ENCODE peak calls at places on chromosome 12, in eight cellular contexts. U is omental fat pad, X is transverse colon, L is GM23338, Q is AG10803, H is upper lobe of right lung, A is thoracic aorta, D is coronary artery. B is an unnamed sample.

GRCh38 chr12:131061041-131061806 is 107.5 kb downstream of the ADGRD1 start:
- DNase-seq in D (peak; percentile 62), A (no peak), X (no peak), L (no peak), U (no peak), H (peak; percentile 57), Q (no peak), B (no peak)

GRCh38 chr12:27332407-27333310 is at the start of gene BMAL2:
- DNase-seq in A (no peak), X (peak; percentile 47), H (peak; percentile 68), D (no peak), L (peak; percentile 76), Q (peak; percentile 26), U (no peak), B (peak; percentile 48)

GRCh38 chr12:59398164-59398563 is 197.7 kb upstream of the SLC16A7 start:
- DNase-seq in A (no peak), U (no peak), L (no peak), Q (no peak), D (no peak), X (no peak), H (no peak), B (no peak)

GRCh38 chr12:129605666-129606065 is 298.2 kb downstream of the TMEM132D start:
- DNase-seq in U (no peak), L (no peak), X (no peak), A (no peak), Q (no peak), H (no peak), D (no peak), B (no peak)

GRCh38 chr12:124489915-124490583 is 77.4 kb downstream of the NCOR2 start:
- DNase-seq in L (no peak), H (no peak), A (no peak), Q (no peak), D (no peak), X (no peak), U (no peak), B (no peak)

GRCh38 chr12:78802593-78802992 is 62.0 kb upstream of the SYT1 start:
- DNase-seq in U (no peak), X (no peak), H (no peak), Q (peak; percentile 27), L (peak; percentile 8), A (no peak), D (no peak), B (no peak)

GRCh38 chr12:132494294-132495164 is 4.6 kb downstream of the FBRSL1 start:
- DNase-seq in D (no peak), L (no peak), U (no peak), A (no peak), X (no peak), Q (no peak), H (no peak), B (no peak)

GRCh38 chr12:23472329-23472971 is 477.0 kb downstream of the SOX5 start:
- DNase-seq in A (no peak), D (no peak), X (no peak), H (peak; percentile 75), U (no peak), Q (no peak), L (peak; percentile 6), B (no peak)

GRCh38 chr12:105554856-105555255 is 224.4 kb downstream of the C12orf75 start:
- DNase-seq in Q (no peak), A (no peak), D (no peak), X (no peak), H (no peak), L (no peak), U (no peak), B (no peak)

GRCh38 chr12:105559292-105559691 is 228.8 kb downstream of the C12orf75 start:
- DNase-seq in H (no peak), D (no peak), Q (no peak), A (no peak), L (no peak), X (no peak), U (no peak), B (no peak)

GRCh38 chr12:105552056-105552455 is 221.6 kb downstream of the C12orf75 start:
- DNase-seq in Q (no peak), X (no peak), U (no peak), D (no peak), A (no peak), H (no peak), L (no peak), B (no peak)

GRCh38 chr12:105555556-105555973 is 225.1 kb downstream of the C12orf75 start:
- DNase-seq in Q (no peak), L (no peak), X (no peak), H (no peak), U (no peak), A (no peak), D (no peak), B (no peak)

GRCh38 chr12:105554223-105554678 is 223.8 kb downstream of the C12orf75 start:
- DNase-seq in D (no peak), H (no peak), Q (no peak), A (no peak), U (no peak), X (no peak), L (peak; percentile 4), B (no peak)
- TF ChIP-seq CTCF in D (no peak), H (no peak), Q (no peak), A (no peak), U (no peak), X (no peak), L (no peak), B (no peak)

GRCh38 chr12:75437564-75437963 is 43.0 kb upstream of the GLIPR1 start:
- DNase-seq in X (no peak), Q (peak; percentile 31), A (no peak), D (no peak), U (no peak), H (no peak), L (no peak), B (no peak)
- TF ChIP-seq CTCF in X (no peak), Q (peak; percentile 45), A (no peak), D (no peak), U (no peak), H (peak; percentile 36), L (no peak), B (peak; percentile 36)

DNA sequence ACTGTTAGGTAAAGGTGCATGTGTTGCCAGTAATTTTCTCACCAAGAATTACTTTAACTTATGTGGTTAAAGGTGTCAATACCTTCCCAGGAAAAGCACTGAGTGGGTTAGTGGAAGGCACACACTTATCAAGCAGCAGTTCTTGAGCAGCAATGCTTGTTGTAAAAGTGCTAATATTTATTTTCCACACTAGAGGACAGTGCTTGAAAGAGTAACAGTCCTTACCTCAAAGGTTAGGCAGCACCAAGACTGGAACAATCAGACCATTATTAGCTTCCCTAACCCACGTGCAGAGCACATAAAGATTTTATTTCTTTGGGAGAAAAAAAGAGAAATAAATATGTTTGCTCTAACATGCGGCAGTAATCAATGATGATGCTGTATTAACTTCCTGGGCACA is 48.8 kb upstream of the KRR1 start:
- DNase-seq in A (no peak), H (no peak), D (no peak), X (no peak), U (no peak), L (peak; percentile 17), Q (peak; percentile 61), B (no peak)
- TF ChIP-seq CTCF in A (peak; percentile 22), H (peak; percentile 33), D (no peak), X (no peak), U (no peak), L (peak; percentile 12), Q (peak; percentile 65), B (peak; percentile 38)

DNA sequence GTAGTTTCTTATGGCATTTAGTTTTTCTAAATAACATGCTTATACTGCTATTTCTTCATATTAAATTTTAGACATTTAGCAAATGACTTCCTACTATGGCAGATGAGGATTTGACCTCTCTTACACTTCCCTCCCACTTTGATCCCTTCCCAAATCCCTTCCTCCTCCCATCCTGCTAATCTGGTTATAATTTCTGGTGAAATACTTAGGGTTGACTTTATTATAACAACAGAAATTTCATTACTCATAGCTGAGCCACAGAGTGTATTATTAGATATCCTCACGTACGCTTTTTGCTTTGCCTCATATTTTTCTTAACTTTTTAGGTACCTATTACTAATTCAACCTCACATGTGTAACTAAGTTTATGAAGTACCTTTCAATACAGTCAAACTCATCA is 94.5 kb downstream of the SLC41A2 start:
- DNase-seq in H (no peak), L (no peak), D (no peak), X (no peak), Q (peak; percentile 71), A (no peak), U (no peak), B (no peak)
- TF ChIP-seq CTCF in H (no peak), L (no peak), D (no peak), X (no peak), Q (no peak), A (no peak), U (no peak), B (no peak)

GRCh38 chr12:83954071-83954789 is 958.4 kb downstream of the SLC6A15 start:
- DNase-seq in X (no peak), H (no peak), D (no peak), Q (no peak), L (no peak), U (no peak), A (no peak), B (no peak)

GRCh38 chr12:83960767-83961166 is 951.8 kb downstream of the SLC6A15 start:
- DNase-seq in A (no peak), L (no peak), U (no peak), H (no peak), X (no peak), D (no peak), Q (no peak), B (no peak)

GRCh38 chr12:83958997-83959396 is 953.6 kb downstream of the SLC6A15 start:
- DNase-seq in H (no peak), L (no peak), D (no peak), A (no peak), U (no peak), Q (no peak), X (no peak), B (no peak)

DNA sequence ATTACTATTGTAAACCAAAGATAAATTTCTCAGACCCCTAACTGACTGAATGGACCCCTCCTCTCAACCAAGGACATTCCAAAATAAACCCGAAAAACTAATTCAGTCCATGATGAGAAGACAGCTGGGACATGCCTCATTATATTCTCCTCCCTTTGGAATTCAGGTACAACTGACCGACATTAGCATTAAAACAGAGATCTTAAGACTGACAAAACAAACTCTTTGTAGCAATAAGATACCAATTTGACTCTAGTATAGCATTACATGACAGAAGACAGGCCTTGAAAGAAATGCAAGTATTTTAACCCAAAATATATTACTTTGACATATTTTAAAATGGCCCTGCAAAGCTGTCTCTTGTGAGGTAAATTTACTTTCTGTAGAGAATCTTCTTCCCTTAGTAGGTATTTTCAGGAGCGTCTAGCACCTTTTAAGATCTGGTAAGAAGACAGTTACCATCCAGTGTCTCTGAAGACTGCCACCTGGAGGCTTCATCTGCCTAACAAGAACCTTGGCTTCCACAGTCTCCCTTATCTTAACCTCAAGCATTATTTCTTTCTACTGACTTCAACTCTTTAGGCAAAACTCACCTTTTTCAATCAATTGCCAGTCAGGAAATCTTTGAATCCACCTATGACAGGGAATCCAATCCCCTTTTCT is 957.5 kb downstream of the SLC6A15 start:
- DNase-seq in X (no peak), Q (no peak), U (no peak), L (peak; percentile 73), D (no peak), H (no peak), A (no peak), B (no peak)
- TF ChIP-seq CTCF in X (no peak), Q (no peak), U (no peak), L (peak; percentile 63), D (no peak), H (no peak), A (no peak), B (no peak)